ENCODE peak calls at places on chromosomes 12 and 14, in seven cellular contexts. One of them, this sample, is unnamed.

GRCh38 chr12:70359458-70360197 is 6.5 kb upstream of the KCNMB4 start:
- DNase-seq in suprapubic skin: no peak
- DNase-seq in NB4: no peak
- DNase-seq in brain microvascular endothelial cell: no peak
- DNase-seq in type B pancreatic cell: no peak
- DNase-seq in tibial artery: no peak
- DNase-seq in endothelial cell: no peak
- DNase-seq in this sample: no peak

GRCh38 chr12:94770777-94771176 is 120.4 kb upstream of the TMCC3 start:
- DNase-seq in suprapubic skin: no peak
- DNase-seq in NB4: no peak
- DNase-seq in brain microvascular endothelial cell: no peak
- DNase-seq in type B pancreatic cell: no peak
- DNase-seq in tibial artery: no peak
- DNase-seq in endothelial cell: no peak
- DNase-seq in this sample: no peak

GRCh38 chr14:58876613-58877012 is 238.9 kb downstream of the DACT1 start:
- DNase-seq in suprapubic skin: no peak
- DNase-seq in NB4: no peak
- DNase-seq in brain microvascular endothelial cell: no peak
- DNase-seq in type B pancreatic cell: no peak
- DNase-seq in tibial artery: no peak
- DNase-seq in endothelial cell: no peak
- DNase-seq in this sample: no peak

GRCh38 chr12:59874781-59875180 is 279.0 kb downstream of the SLC16A7 start:
- DNase-seq in suprapubic skin: no peak
- DNase-seq in NB4: peak
- DNase-seq in brain microvascular endothelial cell: no peak
- DNase-seq in type B pancreatic cell: no peak
- DNase-seq in tibial artery: no peak
- DNase-seq in endothelial cell: no peak
- DNase-seq in this sample: no peak

GRCh38 chr12:106062693-106063092 is 76.1 kb downstream of the NUAK1 start:
- DNase-seq in suprapubic skin: no peak
- DNase-seq in NB4: no peak
- DNase-seq in brain microvascular endothelial cell: no peak
- DNase-seq in type B pancreatic cell: no peak
- DNase-seq in tibial artery: no peak
- DNase-seq in endothelial cell: no peak
- DNase-seq in this sample: no peak

GRCh38 chr12:102034346-102034745 is 27.4 kb downstream of the WASHC3 start:
- DNase-seq in suprapubic skin: no peak
- DNase-seq in NB4: no peak
- DNase-seq in brain microvascular endothelial cell: no peak
- DNase-seq in type B pancreatic cell: no peak
- DNase-seq in tibial artery: no peak
- DNase-seq in endothelial cell: no peak
- DNase-seq in this sample: no peak

GRCh38 chr12:106080111-106080732 is 58.5 kb downstream of the NUAK1 start:
- DNase-seq in suprapubic skin: peak
- DNase-seq in NB4: no peak
- DNase-seq in brain microvascular endothelial cell: peak
- DNase-seq in type B pancreatic cell: no peak
- DNase-seq in tibial artery: peak
- DNase-seq in endothelial cell: no peak
- DNase-seq in this sample: peak

GRCh38 chr12:66603458-66603857 is 75.4 kb downstream of the GRIP1 start:
- DNase-seq in suprapubic skin: no peak
- DNase-seq in NB4: no peak
- DNase-seq in brain microvascular endothelial cell: no peak
- DNase-seq in type B pancreatic cell: no peak
- DNase-seq in tibial artery: no peak
- DNase-seq in endothelial cell: no peak
- DNase-seq in this sample: no peak

GRCh38 chr12:34404377-34405285 is 382.3 kb downstream of the ALG10 start:
- DNase-seq in suprapubic skin: peak
- DNase-seq in NB4: no peak
- DNase-seq in brain microvascular endothelial cell: no peak
- DNase-seq in type B pancreatic cell: peak
- DNase-seq in tibial artery: peak
- DNase-seq in endothelial cell: peak
- DNase-seq in this sample: no peak

GRCh38 chr14:88848571-88848970 is 24.1 kb downstream of the TTC8 start:
- DNase-seq in suprapubic skin: no peak
- DNase-seq in NB4: no peak
- DNase-seq in brain microvascular endothelial cell: no peak
- DNase-seq in type B pancreatic cell: no peak
- DNase-seq in tibial artery: no peak
- DNase-seq in endothelial cell: no peak
- DNase-seq in this sample: no peak

GRCh38 chr14:90611936-90612335 is 204.3 kb downstream of the TTC7B start:
- DNase-seq in suprapubic skin: no peak
- DNase-seq in NB4: no peak
- DNase-seq in brain microvascular endothelial cell: no peak
- DNase-seq in type B pancreatic cell: no peak
- DNase-seq in tibial artery: no peak
- DNase-seq in endothelial cell: no peak
- DNase-seq in this sample: no peak

GRCh38 chr12:54935235-54935951 is 49.2 kb downstream of the TESPA1 start:
- DNase-seq in suprapubic skin: no peak
- DNase-seq in NB4: peak
- DNase-seq in brain microvascular endothelial cell: peak
- DNase-seq in type B pancreatic cell: no peak
- DNase-seq in tibial artery: no peak
- DNase-seq in endothelial cell: no peak
- DNase-seq in this sample: no peak

GRCh38 chr12:103647267-103647666 is 60.2 kb downstream of the STAB2 start:
- DNase-seq in suprapubic skin: no peak
- DNase-seq in NB4: no peak
- DNase-seq in brain microvascular endothelial cell: peak
- DNase-seq in type B pancreatic cell: no peak
- DNase-seq in tibial artery: no peak
- DNase-seq in endothelial cell: no peak
- DNase-seq in this sample: no peak

GRCh38 chr12:91854725-91855124 is 290.9 kb downstream of the BTG1 start:
- DNase-seq in suprapubic skin: no peak
- DNase-seq in NB4: no peak
- DNase-seq in brain microvascular endothelial cell: peak
- DNase-seq in type B pancreatic cell: no peak
- DNase-seq in tibial artery: peak
- DNase-seq in endothelial cell: no peak
- DNase-seq in this sample: no peak

DNA sequence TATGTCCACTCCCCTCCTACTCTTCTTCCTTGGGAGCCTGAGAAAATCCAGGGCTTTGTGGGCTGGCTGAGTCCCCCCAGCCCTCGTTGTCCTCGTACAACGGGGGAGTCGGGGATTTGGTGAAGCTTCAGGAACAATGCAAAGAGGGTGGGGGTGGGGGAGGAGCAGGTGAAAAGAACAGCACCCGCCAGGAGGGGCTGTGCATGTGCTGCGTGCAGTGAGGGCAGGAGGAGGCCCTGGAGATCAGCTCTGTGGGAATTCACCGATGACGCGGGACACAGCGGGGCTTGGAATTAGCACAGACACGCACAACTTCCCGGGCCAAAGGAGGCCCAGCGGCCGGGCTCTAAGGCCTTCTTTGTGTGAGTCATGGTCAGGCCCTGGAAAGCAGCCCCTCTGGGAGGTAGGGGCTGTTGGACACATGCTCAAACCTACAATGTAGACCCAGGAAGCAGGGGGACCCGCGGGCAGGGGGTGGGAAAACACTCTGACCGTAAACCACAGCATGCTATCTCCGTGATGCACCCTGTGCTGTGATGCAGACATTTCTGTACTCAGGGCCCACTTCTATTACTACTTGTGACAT is 32.8 kb downstream of the RBM19 start:
- DNase-seq in suprapubic skin: no peak
- DNase-seq in NB4: no peak
- DNase-seq in brain microvascular endothelial cell: peak
- DNase-seq in type B pancreatic cell: no peak
- DNase-seq in tibial artery: peak
- DNase-seq in endothelial cell: peak
- DNase-seq in this sample: peak
- TF ChIP-seq CTCF in suprapubic skin: no peak
- TF ChIP-seq CTCF in NB4: no peak
- TF ChIP-seq CTCF in brain microvascular endothelial cell: peak
- TF ChIP-seq CTCF in type B pancreatic cell: no peak
- TF ChIP-seq CTCF in tibial artery: no peak
- TF ChIP-seq CTCF in endothelial cell: no peak
- TF ChIP-seq CTCF in this sample: no peak

DNA sequence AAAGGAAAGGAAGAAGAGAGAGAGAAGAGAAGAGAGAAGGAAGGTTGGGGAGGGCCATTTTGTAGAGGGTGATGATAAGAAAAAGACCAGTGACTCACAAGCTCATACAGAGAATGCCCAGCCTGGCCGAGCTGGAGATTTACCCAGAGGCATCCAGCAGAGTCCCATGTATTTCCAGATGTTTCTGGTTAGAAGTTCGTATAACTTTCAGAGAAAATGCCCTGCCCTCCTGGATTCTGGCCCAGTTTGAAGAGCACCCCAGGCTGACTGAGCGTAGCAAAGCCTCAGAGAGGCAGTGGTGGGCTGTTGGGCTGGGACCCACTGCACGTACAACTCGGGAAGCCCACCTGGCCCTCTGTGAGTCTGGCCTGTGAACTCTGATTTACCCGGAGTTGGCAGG is 221.8 kb downstream of the SLC41A2 start:
- DNase-seq in suprapubic skin: no peak
- DNase-seq in NB4: no peak
- DNase-seq in brain microvascular endothelial cell: peak
- DNase-seq in type B pancreatic cell: no peak
- DNase-seq in tibial artery: no peak
- DNase-seq in endothelial cell: no peak
- DNase-seq in this sample: no peak
- TF ChIP-seq CTCF in suprapubic skin: no peak
- TF ChIP-seq CTCF in NB4: no peak
- TF ChIP-seq CTCF in brain microvascular endothelial cell: peak
- TF ChIP-seq CTCF in type B pancreatic cell: no peak
- TF ChIP-seq CTCF in tibial artery: no peak
- TF ChIP-seq CTCF in endothelial cell: no peak
- TF ChIP-seq CTCF in this sample: no peak

GRCh38 chr12:45268672-45269406 is 52.9 kb downstream of the ANO6 start:
- DNase-seq in suprapubic skin: peak
- DNase-seq in NB4: peak
- DNase-seq in brain microvascular endothelial cell: peak
- DNase-seq in type B pancreatic cell: peak
- DNase-seq in tibial artery: peak
- DNase-seq in endothelial cell: peak
- DNase-seq in this sample: no peak
- TF ChIP-seq CTCF in suprapubic skin: peak
- TF ChIP-seq CTCF in NB4: no peak
- TF ChIP-seq CTCF in brain microvascular endothelial cell: peak
- TF ChIP-seq CTCF in type B pancreatic cell: peak
- TF ChIP-seq CTCF in tibial artery: peak
- TF ChIP-seq CTCF in endothelial cell: peak
- TF ChIP-seq CTCF in this sample: peak

DNA sequence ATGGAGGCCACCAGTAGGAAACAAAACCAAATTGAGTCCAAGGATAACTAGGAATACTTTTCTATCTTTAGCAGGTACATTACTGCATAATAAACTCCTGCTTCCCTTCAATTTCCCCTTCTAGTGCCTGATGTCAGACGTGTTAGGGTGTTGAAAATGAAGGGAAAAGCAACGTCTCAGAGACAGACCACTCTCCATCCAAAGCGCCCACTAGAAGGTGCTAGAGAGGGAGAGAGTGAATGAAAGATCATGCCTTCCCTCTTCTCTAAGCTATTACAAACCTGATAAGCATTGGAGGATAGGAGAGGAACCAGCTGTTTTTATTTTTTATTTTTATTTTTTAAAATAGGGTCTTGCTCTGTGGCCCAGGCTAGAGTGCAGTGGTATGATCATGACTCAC is 64.1 kb downstream of the ZNF641 start:
- DNase-seq in suprapubic skin: no peak
- DNase-seq in NB4: peak
- DNase-seq in brain microvascular endothelial cell: peak
- DNase-seq in type B pancreatic cell: no peak
- DNase-seq in tibial artery: no peak
- DNase-seq in endothelial cell: peak
- DNase-seq in this sample: peak
- TF ChIP-seq CTCF in suprapubic skin: peak
- TF ChIP-seq CTCF in NB4: peak
- TF ChIP-seq CTCF in brain microvascular endothelial cell: peak
- TF ChIP-seq CTCF in type B pancreatic cell: peak
- TF ChIP-seq CTCF in tibial artery: peak
- TF ChIP-seq CTCF in endothelial cell: no peak
- TF ChIP-seq CTCF in this sample: peak

DNA sequence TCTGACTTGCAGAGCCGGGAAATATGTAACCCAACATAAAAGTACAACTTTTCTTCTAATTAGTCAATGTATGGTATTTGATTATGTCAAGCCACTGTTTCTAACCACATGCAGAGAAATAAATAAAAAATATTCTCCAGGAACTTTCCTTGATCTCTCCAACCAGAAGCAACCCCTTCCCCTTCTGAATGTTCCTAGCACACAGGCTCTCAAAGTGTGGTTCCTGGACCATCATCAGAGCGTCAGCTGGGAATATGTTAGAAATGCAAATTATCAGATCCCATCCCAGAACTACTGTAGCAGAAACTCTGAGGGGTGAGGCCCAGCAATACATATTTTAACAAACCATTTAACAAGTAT is 21.0 kb upstream of the ITPR2 start:
- DNase-seq in suprapubic skin: no peak
- DNase-seq in NB4: no peak
- DNase-seq in brain microvascular endothelial cell: no peak
- DNase-seq in type B pancreatic cell: no peak
- DNase-seq in tibial artery: no peak
- DNase-seq in endothelial cell: no peak
- DNase-seq in this sample: no peak
- TF ChIP-seq CTCF in suprapubic skin: no peak
- TF ChIP-seq CTCF in NB4: no peak
- TF ChIP-seq CTCF in brain microvascular endothelial cell: no peak
- TF ChIP-seq CTCF in type B pancreatic cell: no peak
- TF ChIP-seq CTCF in tibial artery: no peak
- TF ChIP-seq CTCF in endothelial cell: no peak
- TF ChIP-seq CTCF in this sample: no peak